ENCODE peak calls at places on chromosomes 6 and 20, in five cellular contexts. D is IMR-90, X is A549, R is GM12878, M is K562. A is an unnamed sample.

GRCh38 chr6:44650495-44650894 is 263.0 kb downstream of the CDC5L start:
- DNase-seq in X (no peak), R (no peak), D (no peak), M (no peak), A (no peak)

GRCh38 chr20:8361779-8362178 is 229.7 kb downstream of the PLCB1 start:
- DNase-seq in X (no peak), R (no peak), D (no peak), M (no peak), A (no peak)

GRCh38 chr6:76861403-76861802 is 601.9 kb downstream of the HTR1B start:
- DNase-seq in R (no peak), D (no peak), M (peak; percentile 4), X (peak; percentile 6), A (peak; percentile 16)

GRCh38 chr20:59006864-59007757 is at the start of gene CTSZ:
- DNase-seq in D (no peak), R (no peak), M (peak; percentile 83), X (peak; percentile 32), A (no peak)

GRCh38 chr6:110534731-110535164 is 58.3 kb upstream of the SLC22A16 start:
- DNase-seq in R (no peak), M (no peak), D (peak; percentile 72), X (no peak), A (no peak)

GRCh38 chr20:63873477-63873971 is 8.5 kb downstream of the TPD52L2 start:
- DNase-seq in D (peak; percentile 92), M (no peak), X (peak; percentile 43), R (no peak), A (no peak)

GRCh38 chr6:116971959-116972358 is 94.9 kb downstream of the RFX6 start:
- DNase-seq in M (peak; percentile 59), D (peak; percentile 31), X (peak; percentile 60), R (no peak), A (peak; percentile 15)

GRCh38 chr6:17580518-17581048 is 19.5 kb upstream of the FAM8A1 start:
- DNase-seq in R (no peak), D (no peak), X (peak; percentile 43), M (no peak), A (peak; percentile 64)

GRCh38 chr20:33259371-33259770 is 23.6 kb downstream of the BPIFA1 start:
- DNase-seq in M (no peak), D (no peak), R (no peak), X (no peak), A (no peak)

GRCh38 chr6:138817799-138818198 is 21.9 kb downstream of the ECT2L start:
- DNase-seq in D (peak; percentile 81), X (no peak), M (peak; percentile 11), R (no peak), A (no peak)

GRCh38 chr20:62938105-62938888 is at the start of gene GID8:
- DNase-seq in D (peak; percentile 33), X (peak; percentile 37), M (peak; percentile 63), R (no peak), A (no peak)

GRCh38 chr20:33647603-33648395 is 14.3 kb upstream of the C20orf144 start:
- DNase-seq in D (peak; percentile 31), X (no peak), M (no peak), R (peak; percentile 34), A (no peak)

GRCh38 chr6:14502551-14502950 is 385.0 kb downstream of the CD83 start:
- DNase-seq in R (no peak), M (peak; percentile 77), X (peak; percentile 46), D (peak; percentile 28), A (no peak)

GRCh38 chr6:24666097-24666615 is 543 bp downstream of the TDP2 start:
- DNase-seq in X (no peak), M (peak; percentile 68), R (no peak), D (peak; percentile 35), A (peak; percentile 66)

GRCh38 chr6:25866011-25866410 is 8.0 kb downstream of the SLC17A3 start:
- DNase-seq in M (peak; percentile 30), X (no peak), D (no peak), R (no peak), A (no peak)

GRCh38 chr6:46105568-46105967 is 24.2 kb upstream of the ENPP4 start:
- DNase-seq in X (no peak), D (no peak), R (no peak), M (no peak), A (no peak)

GRCh38 chr20:12207875-12208274 is 290.2 kb downstream of the BTBD3 start:
- DNase-seq in M (peak; percentile 1), R (no peak), D (peak; percentile 41), X (peak; percentile 45), A (peak; percentile 5)

GRCh38 chr20:4555188-4555893 is 166.4 kb upstream of the PRND start:
- DNase-seq in D (peak; percentile 92), R (no peak), X (peak; percentile 78), M (no peak), A (no peak)

GRCh38 chr6:44652551-44652950 is 265.0 kb downstream of the CDC5L start:
- DNase-seq in R (no peak), M (no peak), X (no peak), D (peak; percentile 25), A (no peak)

GRCh38 chr6:11974089-11974488 is 38.0 kb upstream of the HIVEP1 start:
- DNase-seq in D (peak; percentile 71), M (no peak), X (no peak), R (no peak), A (no peak)
- H3K4me2 ChIP-seq in D (peak overlapping the region; percentile 33), M (no peak overlapping the region), X (no peak overlapping the region), R (no peak overlapping the region), A (no peak overlapping the region)

DNA sequence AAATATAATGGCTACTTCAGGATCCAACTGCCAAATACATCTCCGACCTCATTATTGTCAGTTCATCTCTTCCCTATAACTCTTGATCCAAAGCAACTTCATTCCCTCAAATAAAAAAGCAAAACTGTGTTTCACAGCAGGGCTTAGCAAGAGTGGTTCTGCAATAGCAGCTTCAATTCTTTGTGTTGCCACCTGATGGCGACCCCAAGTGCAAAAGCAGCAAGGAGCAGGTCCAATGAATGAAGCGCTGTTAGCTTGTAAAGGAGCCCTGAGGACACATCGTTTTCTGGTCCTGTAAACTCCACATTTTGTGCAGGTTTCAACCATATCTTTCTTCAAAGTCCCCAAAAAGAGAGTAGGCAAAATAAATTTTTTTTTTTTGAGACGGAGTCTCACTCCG is 19.6 kb downstream of the RTN4IP1 start:
- DNase-seq in M (peak; percentile 32), R (no peak), X (peak; percentile 36), D (no peak), A (peak; percentile 39)
- TF ChIP-seq RCOR1 in M (no peak), R (no peak), X (no peak), D (no peak), A (no peak)

DNA sequence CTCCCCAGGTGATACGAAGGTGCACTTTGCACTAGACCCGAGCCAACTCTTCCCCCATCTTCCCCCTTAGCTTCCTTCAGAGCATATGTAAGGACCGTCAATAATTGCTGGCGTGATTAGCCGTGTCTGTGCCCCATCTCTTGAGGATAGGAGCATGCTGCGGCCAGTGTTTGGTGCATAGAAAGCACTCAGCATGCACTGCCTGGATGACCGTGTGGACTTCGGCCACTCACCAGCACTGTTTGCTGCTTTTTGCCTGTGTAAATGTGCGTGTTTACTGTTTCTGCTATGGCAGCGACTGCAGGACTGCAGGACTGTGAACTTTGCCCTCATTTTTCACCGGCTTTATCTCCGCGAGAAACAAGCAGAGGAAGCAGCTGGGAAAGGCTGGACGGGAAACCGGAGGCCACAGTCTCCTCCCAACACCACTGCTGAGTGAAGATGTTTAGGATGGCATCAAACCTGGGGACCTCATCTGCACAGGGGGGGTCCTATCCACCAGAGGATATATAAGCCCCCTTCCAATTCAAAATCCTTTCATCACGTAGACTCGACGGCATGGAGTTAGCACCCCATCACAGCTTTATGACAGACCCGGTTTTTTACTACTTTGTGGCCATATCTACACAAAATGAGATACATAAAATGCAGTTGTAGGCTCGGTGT is 150.6 kb upstream of the AFDN start:
- DNase-seq in M (no peak), R (no peak), D (no peak), X (peak; percentile 42), A (no peak)
- H3K4me2 ChIP-seq in M (no peak overlapping the region), R (no peak overlapping the region), D (no peak overlapping the region), X (peak overlapping the region; percentile 28), A (no peak overlapping the region)

DNA sequence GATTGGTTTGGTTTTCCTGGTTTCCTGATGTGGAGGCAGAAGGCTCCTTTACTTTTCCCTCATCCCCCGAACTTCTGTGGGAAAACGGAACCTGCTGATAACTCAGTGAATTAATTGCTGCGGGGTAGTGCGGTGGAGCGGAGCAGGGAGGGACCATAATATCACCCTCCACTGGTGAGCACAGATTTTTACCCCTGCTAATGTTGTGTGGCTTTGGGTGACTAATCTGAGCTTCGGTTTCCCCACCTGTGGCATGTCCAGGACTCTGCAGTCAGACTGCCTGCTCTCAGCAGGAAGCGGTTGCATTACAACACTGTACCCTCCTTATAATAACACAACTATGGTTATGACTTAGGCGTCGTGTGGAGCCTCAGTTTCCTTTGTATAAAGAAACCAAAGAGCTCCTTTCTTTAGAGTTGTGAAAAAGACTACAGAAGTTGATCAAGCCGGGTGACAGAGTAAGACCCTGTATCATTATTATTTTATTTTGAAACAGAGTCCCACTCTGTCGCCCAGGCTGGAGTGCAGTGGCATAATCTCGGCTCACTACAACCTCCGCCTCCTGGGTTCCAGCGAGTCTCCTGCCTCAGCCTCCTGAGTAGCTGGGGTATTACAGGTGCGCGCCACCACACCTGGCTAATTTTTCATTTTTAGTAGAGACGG is 2.2 kb upstream of the ID1 start:
- DNase-seq in M (no peak), D (peak; percentile 89), X (peak; percentile 83), R (peak; percentile 51), A (no peak)
- TF ChIP-seq RCOR1 in M (no peak), D (peak; percentile 70), X (no peak), R (no peak), A (no peak)

DNA sequence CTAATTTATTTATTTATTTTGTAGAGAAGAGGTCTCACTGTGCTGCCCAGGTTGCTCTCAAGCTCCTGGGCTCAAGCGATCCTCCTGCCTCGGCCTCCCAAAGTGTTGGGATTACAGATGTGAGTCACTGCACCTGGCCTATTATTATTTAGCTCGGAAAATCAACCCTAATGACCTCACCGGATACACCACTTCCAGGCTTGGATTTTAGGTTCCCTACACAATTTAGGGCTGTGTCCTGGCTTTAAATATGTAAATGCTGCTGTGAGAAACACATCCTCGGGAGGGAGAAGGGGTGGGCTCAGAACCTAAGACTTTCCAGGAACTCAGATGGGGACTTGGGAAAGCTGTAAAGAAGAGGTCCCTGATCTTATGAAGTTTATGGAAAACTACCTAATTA is 51.0 kb upstream of the SLC32A1 start:
- DNase-seq in X (no peak), R (no peak), D (no peak), M (no peak), A (no peak)
- H3K4me2 ChIP-seq in X (no peak overlapping the region), R (peak overlapping the region; percentile 78), D (peak overlapping the region; percentile 78), M (peak overlapping the region; percentile 81), A (peak overlapping the region; percentile 97)

GRCh38 chr20:32034581-32035397 is 17.3 kb upstream of the HCK start:
- DNase-seq in X (peak; percentile 21), M (no peak), R (no peak), D (no peak), A (no peak)
- TF ChIP-seq RCOR1 in X (no peak), M (no peak), R (no peak), D (no peak), A (no peak)

GRCh38 chr20:3161316-3162079 is 1.8 kb upstream of the FASTKD5 start:
- DNase-seq in X (no peak), D (no peak), R (no peak), M (no peak), A (peak; percentile 25)
- H3K4me2 ChIP-seq in X (no peak overlapping the region), D (no peak overlapping the region), R (no peak overlapping the region), M (no peak overlapping the region), A (no peak overlapping the region)

A was measured in SK-N-SH.